ENCODE peak calls at places on chromosomes 2 and 18, in five cellular contexts. T is CD8-positive, alpha-beta T cell; Q is IMR-90; N is fibroblast of lung; S is brain microvascular endothelial cell. A is an unnamed sample. For H3K36me3 and H3K27me3, the result is how much of the 10 kb centered on the place peaks cover.

GRCh38 chr2:127143851-127144782 is 37.2 kb upstream of the BIN1 start:
- DNase-seq in N (peak), Q (peak), S (peak), T (no peak), A (no peak)

GRCh38 chr18:13572148-13572547 is 154.2 kb downstream of the FAM210A start:
- DNase-seq in Q (no peak), N (no peak), T (no peak), S (no peak), A (no peak)

GRCh38 chr18:3262234-3263171 is 570 bp downstream of the MYL12B start:
- DNase-seq in N (peak), T (peak), S (no peak), Q (no peak), A (no peak)

GRCh38 chr2:76193098-76193497 is 482.4 kb upstream of the GCFC2 start:
- DNase-seq in N (no peak), T (no peak), Q (no peak), S (no peak), A (no peak)

GRCh38 chr2:28359222-28360065 is 33.2 kb upstream of the FOSL2 start:
- DNase-seq in T (peak), N (peak), S (peak), Q (peak), A (no peak)

GRCh38 chr2:80058562-80058961 is 246.0 kb downstream of the LRRTM1 start:
- DNase-seq in Q (no peak), T (no peak), N (no peak), S (no peak), A (no peak)

GRCh38 chr2:43067254-43068052 is 159.0 kb downstream of the ZFP36L2 start:
- DNase-seq in Q (no peak), N (no peak), T (no peak), S (no peak), A (no peak)

GRCh38 chr2:181193550-181193949 is 213.1 kb downstream of the UBE2E3 start:
- DNase-seq in S (no peak), N (no peak), T (no peak), Q (no peak), A (no peak)

GRCh38 chr2:43950383-43951008 is 45.3 kb downstream of the LRPPRC start:
- DNase-seq in N (peak), Q (peak), T (no peak), S (peak), A (peak)

GRCh38 chr2:241703128-241703604 is 1.3 kb downstream of the ING5 start:
- DNase-seq in Q (no peak), T (no peak), S (no peak), N (peak), A (no peak)

GRCh38 chr2:241702405-241703127 is 727 bp downstream of the ING5 start:
- DNase-seq in Q (peak), N (peak), S (peak), T (peak), A (peak)

GRCh38 chr2:241702155-241702404 is 241 bp downstream of the ING5 start:
- DNase-seq in T (peak), S (no peak), N (no peak), Q (peak), A (peak)

GRCh38 chr2:241701155-241701404 is 759 bp upstream of the ING5 start:
- DNase-seq in Q (peak), T (no peak), S (peak), N (no peak), A (peak)

DNA sequence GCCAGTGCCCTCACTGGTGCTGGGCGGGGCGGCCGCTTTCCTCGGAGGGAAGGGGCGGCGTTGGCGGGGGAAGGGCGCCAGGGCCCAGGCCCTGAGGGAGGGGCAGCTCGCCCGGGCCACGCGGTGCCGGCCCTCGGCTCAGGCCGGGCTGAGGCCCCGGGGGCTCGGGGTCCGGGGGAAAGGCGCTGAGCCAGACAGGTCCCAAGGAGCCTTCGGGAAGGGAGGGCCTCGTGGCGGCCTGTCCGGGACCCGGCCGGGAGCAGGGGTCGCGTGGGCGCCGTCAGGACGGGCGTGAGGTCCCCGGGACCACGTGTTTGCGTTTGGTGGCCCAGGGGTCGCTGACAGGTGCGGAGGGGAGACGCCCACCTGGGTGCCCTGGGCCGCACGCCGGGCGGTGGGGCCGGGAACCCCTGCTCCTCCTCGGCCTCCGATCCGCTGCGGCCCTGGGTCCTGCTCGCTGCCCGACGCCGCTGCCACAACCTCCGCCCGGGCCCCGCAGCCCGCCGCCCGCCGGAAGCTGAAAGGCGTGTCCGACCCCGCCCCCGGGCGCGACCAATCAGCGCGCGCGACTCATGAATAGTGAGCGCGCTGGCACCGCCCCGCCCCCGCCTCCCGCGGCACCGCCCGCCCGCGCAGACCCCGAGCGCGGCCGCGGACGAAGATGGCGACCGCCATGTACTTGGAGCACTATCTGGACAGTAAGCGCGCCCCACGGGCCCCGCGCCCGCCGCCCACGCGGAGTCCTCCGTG is at the start of gene ING5:
- DNase-seq in T (peak), N (peak), Q (peak), S (peak), A (peak)
- TF ChIP-seq CTCF in T (peak), N (no peak), Q (no peak), S (no peak), A (no peak)

GRCh38 chr2:218659258-218659987 is at the start of the genes BCS1L and ZNF142:
- DNase-seq in Q (peak), S (peak), N (peak), T (peak), A (peak)
- H3K36me3 ChIP-seq in Q (under half), S (half or more), N (under half), T (under half), A (under half)

DNA sequence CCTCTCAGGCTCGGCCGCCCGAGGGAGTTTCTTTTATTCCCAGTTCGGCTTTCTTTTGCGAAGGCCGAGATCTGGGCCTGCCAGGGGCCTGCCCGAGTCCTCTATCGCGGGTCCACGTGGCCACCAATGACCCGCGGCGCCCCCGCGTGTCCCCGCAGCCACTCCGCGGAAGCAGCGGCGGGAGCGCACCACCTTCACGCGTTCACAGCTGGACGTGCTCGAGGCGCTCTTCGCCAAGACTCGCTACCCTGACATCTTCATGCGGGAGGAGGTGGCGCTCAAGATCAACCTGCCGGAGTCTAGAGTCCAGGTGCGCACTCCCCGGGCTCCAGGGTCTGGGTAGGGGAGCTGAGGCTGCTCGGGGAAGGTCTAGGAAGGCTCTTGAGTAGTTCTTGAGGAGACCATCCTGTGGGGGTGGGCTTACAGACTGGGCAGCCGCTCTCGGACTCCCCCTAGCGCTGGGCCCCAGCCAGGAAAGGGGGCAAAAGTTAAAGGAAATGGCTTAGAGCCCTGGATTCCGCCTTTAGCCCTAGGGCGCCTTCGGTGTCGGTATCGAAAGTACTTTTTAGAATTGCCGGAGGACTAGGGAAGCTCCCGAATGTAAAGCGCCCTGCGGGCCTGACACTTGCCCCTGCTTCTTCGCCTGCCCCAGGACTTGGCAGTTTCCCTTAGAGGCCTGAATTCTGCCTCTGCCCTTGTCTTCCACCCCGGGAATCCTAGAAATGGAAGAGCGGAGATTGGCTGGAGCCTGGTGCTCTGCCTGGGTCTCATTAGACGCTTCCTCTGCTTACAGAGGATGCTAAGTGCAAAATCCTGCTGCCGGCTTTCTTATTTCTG is 3.5 kb downstream of the OTX1 start:
- DNase-seq in S (no peak), N (no peak), T (no peak), Q (no peak), A (no peak)
- H3K27me3 ChIP-seq in S (half or more), N (half or more), T (half or more), Q (half or more), A (under half)

DNA sequence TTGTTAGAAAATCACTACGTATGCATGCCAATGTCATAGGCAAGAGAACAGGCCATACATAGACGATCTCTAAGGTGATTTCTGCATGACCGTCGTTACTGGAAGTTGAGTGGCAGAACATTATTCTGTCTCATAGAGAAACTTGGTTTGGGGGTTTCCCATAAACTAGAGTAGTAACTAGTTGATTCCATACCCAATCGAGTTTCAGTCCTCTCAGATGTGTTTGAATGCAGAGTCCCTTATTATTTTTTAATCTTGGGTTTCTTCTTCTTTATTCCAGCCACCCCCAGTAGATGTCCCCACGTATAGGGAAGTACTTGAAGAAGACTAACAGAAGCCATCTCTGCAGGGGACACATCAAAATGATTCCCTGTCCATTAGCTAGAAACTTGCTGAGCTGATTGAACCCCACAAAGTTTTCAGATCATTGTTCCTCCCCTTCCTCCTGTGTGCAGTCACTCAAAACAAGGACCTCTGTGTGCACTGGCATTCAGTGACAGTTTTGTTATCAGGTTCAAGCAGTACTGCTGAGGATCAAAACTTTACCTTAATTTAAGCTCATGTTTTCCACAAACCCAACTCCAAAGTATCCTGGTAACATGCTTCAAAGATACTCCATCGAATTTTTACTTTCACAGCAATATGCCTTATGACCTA is 68.4 kb upstream of the CDCA7 start:
- DNase-seq in S (no peak), T (no peak), Q (no peak), N (no peak), A (no peak)
- TF ChIP-seq CTCF in S (peak), T (no peak), Q (no peak), N (no peak), A (no peak)

GRCh38 chr2:64769392-64770044 is 115.8 kb upstream of the SERTAD2 start:
- DNase-seq in T (no peak), Q (no peak), N (no peak), S (no peak), A (no peak)
- H3K36me3 ChIP-seq in T (under half), Q (under half), N (under half), S (under half), A (under half)

GRCh38 chr2:19846030-19846429 is 55.8 kb downstream of the TTC32 start:
- DNase-seq in N (no peak), S (no peak), Q (no peak), T (no peak), A (no peak)

GRCh38 chr2:19845323-19845920 is 56.4 kb downstream of the TTC32 start:
- DNase-seq in Q (no peak), T (no peak), N (no peak), S (no peak), A (no peak)

GRCh38 chr2:19847486-19847885 is 54.3 kb downstream of the TTC32 start:
- DNase-seq in T (no peak), S (no peak), N (no peak), Q (no peak), A (no peak)

GRCh38 chr2:19848029-19848750 is 53.6 kb downstream of the TTC32 start:
- DNase-seq in S (no peak), N (no peak), T (no peak), Q (no peak), A (no peak)

GRCh38 chr2:19846567-19846966 is 55.2 kb downstream of the TTC32 start:
- DNase-seq in T (no peak), Q (no peak), S (no peak), N (no peak), A (no peak)
- H3K27me3 ChIP-seq in T (under half), Q (under half), S (under half), N (under half), A (under half)

GRCh38 chr2:53018830-53019425 is 748.7 kb upstream of the CHAC2 start:
- DNase-seq in N (no peak), T (no peak), S (no peak), Q (peak), A (no peak)
- TF ChIP-seq CTCF in N (peak), T (no peak), S (peak), Q (peak), A (peak)

GRCh38 chr2:113716291-113716690 is 40.2 kb downstream of the SLC35F5 start:
- DNase-seq in N (peak), S (no peak), T (no peak), Q (peak), A (no peak)
- H3K36me3 ChIP-seq in N (under half), S (under half), T (under half), Q (under half), A (under half)

GRCh38 chr2:170711774-170712652 is 3.1 kb upstream of the SP5 start:
- DNase-seq in N (no peak), Q (no peak), T (no peak), S (no peak), A (no peak)
- H3K27me3 ChIP-seq in N (half or more), Q (half or more), T (under half), S (half or more), A (under half)

GRCh38 chr2:11435036-11435435 is 30.9 kb downstream of the E2F6 start:
- DNase-seq in T (no peak), N (no peak), Q (no peak), S (no peak), A (no peak)

GRCh38 chr2:11433875-11434274 is 32.1 kb downstream of the E2F6 start:
- DNase-seq in T (no peak), Q (no peak), S (no peak), N (no peak), A (no peak)

GRCh38 chr2:11434443-11434842 is 31.5 kb downstream of the E2F6 start:
- DNase-seq in N (no peak), T (no peak), Q (no peak), S (no peak), A (no peak)

GRCh38 chr2:11438555-11439080 is 27.3 kb downstream of the E2F6 start:
- DNase-seq in N (no peak), Q (no peak), S (no peak), T (no peak), A (no peak)

DNA sequence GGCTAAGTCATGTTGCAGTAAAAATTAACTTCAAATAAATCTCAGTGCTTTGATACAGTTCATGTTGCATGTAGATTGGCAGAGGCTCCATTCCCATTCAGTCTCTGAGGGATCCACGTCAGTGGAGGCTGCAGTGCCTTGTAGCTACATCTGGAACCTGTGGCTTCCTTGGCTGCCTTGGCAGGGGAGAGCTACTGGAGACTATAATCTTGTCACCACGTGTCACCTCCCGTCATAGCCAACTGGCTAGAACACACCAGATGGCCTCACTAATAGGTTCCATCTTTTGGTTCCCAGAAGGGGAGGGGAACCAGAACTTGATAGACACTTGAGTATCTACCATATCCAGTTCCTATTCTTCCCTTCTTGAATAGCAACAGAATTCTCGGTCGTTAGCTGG is 28.4 kb downstream of the E2F6 start:
- DNase-seq in Q (no peak), T (no peak), N (no peak), S (no peak), A (no peak)
- TF ChIP-seq CTCF in Q (no peak), T (no peak), N (no peak), S (no peak), A (no peak)

A was measured in BJ.